ENCODE peak calls at places on chromosomes 1 and 21, in eight cellular contexts. G, X, U, J, R, T, L and I are unnamed samples.

GRCh38 chr21:22927469-22927868 is 1929.3 kb downstream of the NCAM2 start:
- DNase-seq in T (no peak), L (no peak), G (no peak), J (no peak), X (no peak), R (no peak), U (no peak), I (no peak)

GRCh38 chr1:157390646-157391045 is 161.7 kb downstream of the FCRL5 start:
- DNase-seq in L (no peak), R (no peak), J (no peak), X (no peak), U (no peak), G (peak), T (no peak), I (no peak)

GRCh38 chr1:99003911-99004269 is 771 bp downstream of the PLPPR5 start:
- DNase-seq in G (no peak), T (no peak), J (peak), R (peak), U (no peak), L (no peak), X (no peak), I (peak)

GRCh38 chr21:44737706-44738354 is 26.5 kb upstream of the TSPEAR start:
- DNase-seq in R (no peak), L (no peak), U (no peak), T (no peak), X (no peak), J (no peak), G (peak), I (no peak)

GRCh38 chr1:30527511-30528140 is 195.8 kb downstream of the MATN1 start:
- DNase-seq in L (peak), U (no peak), T (no peak), X (peak), G (no peak), R (no peak), J (no peak), I (peak)

GRCh38 chr1:222844108-222844779 is 29.4 kb downstream of the DISP1 start:
- DNase-seq in T (no peak), R (no peak), J (no peak), X (no peak), G (peak), U (no peak), L (no peak), I (no peak)

GRCh38 chr1:226640737-226641136 is 92.2 kb downstream of the STUM start:
- DNase-seq in R (no peak), J (peak), X (no peak), G (no peak), U (no peak), T (peak), L (peak), I (no peak)

GRCh38 chr1:218025454-218025853 is 259.6 kb upstream of the RRP15 start:
- DNase-seq in G (no peak), U (no peak), R (no peak), X (no peak), L (no peak), J (no peak), T (no peak), I (no peak)

GRCh38 chr1:54606096-54606989 is 17.0 kb downstream of the FAM151A start:
- DNase-seq in X (no peak), J (peak), G (no peak), R (no peak), U (peak), T (no peak), L (no peak), I (no peak)

GRCh38 chr1:86773331-86774288 is 69.2 kb downstream of the SH3GLB1 start:
- DNase-seq in L (no peak), T (no peak), R (no peak), G (no peak), U (no peak), J (no peak), X (no peak), I (no peak)
- H3K4me3 ChIP-seq in L (no peak), T (no peak), R (no peak), G (peak), U (no peak), J (no peak), X (no peak), I (peak)

GRCh38 chr1:224106568-224107281 is 7.2 kb upstream of the FBXO28 start:
- DNase-seq in J (no peak), X (no peak), G (peak), U (peak), L (peak), T (no peak), R (peak), I (peak)
- H3K4me3 ChIP-seq in J (no peak), X (no peak), G (no peak), U (no peak), L (no peak), T (no peak), R (peak), I (no peak)

GRCh38 chr1:19313961-19314882 is 2.1 kb downstream of the SLC66A1 start:
- DNase-seq in T (no peak), G (no peak), R (no peak), U (no peak), L (no peak), X (no peak), J (no peak), I (no peak)
- H3K4me3 ChIP-seq in T (no peak), G (no peak), R (no peak), U (no peak), L (no peak), X (no peak), J (no peak), I (no peak)

GRCh38 chr1:63157085-63157484 is 165.3 kb upstream of the FOXD3 start:
- DNase-seq in U (no peak), X (no peak), T (no peak), J (no peak), G (no peak), L (no peak), R (no peak), I (no peak)
- H3K4me3 ChIP-seq in U (no peak), X (no peak), T (no peak), J (no peak), G (no peak), L (no peak), R (no peak), I (no peak)

DNA sequence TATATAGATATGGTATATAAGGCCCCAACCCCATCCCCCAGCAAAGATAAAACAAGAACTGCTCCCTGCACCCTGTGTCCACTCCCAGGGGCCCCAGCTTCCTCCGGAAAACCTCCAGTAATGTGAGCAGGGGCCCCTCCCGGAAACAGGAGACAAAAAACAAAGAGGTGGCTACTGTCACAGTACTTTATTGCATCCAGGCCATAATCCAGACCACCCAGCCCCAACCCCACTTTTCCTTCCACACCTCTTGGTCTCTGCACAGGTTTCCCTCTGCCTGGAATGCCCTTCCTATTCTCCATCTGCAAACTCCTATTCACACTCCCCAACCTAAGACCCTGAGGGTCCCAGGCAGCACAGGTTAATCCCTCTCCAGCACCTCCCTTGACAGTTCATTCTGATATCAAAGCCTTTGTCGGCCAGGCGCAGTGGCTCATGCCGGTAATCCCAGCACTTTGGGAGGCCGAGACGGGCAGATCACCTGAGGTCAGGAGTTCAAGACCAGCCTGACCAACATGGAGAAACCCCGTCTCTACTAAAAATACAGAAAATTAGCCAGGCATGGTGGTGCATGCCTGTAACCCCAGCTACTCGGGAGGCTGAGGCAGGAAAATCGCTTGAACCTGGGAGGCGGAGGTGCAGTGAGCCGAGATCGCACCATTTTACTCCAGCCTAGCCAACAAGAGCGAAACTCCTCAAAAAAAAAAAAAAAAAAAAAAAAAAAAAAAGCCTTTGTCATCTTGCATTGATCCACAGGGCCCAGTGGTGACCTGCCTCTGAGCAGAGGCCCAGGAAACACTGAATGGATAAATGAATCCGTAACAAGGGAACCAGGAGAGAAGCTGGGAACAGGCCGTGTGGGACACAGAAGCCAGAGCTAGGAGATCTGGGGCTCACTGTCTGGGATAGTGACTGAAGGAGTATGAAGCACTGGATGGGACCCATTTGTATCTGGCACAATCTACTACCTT is 2.3 kb upstream of the AUNIP start:
- DNase-seq in J (peak), R (no peak), X (no peak), G (no peak), L (peak), U (peak), T (no peak), I (no peak)
- H3K4me3 ChIP-seq in J (no peak), R (no peak), X (no peak), G (no peak), L (no peak), U (no peak), T (no peak), I (no peak)

DNA sequence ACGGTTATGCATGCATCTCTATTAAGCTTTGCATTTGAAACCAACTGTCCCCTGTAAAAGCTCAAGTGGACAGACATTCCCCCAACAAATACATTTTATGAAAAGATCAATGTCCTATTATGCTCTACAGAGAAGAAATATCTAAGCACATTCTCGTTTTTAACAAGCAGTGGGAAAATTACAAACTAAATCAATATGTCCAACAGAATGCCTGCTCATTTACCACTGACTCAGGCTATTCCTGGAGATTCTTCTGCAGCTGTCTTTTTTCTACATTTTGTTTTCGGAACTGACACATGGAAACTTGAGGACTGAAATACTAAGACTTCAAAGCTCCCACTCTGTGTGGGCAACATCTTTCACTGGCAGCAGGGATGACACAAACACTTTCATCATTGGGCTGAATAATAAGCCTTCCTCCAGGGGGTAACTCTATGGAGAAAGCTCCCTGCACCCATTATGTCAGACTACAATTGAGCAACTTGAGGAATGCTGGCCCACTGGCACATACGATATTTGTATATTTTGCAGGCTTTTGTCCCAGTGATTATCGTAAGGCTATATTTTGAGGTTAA is 175.6 kb upstream of the NCAM2 start:
- DNase-seq in G (no peak), T (no peak), X (no peak), R (no peak), L (no peak), J (no peak), U (no peak), I (no peak)
- H3K4me3 ChIP-seq in G (no peak), T (no peak), X (no peak), R (no peak), L (no peak), J (no peak), U (no peak), I (no peak)

DNA sequence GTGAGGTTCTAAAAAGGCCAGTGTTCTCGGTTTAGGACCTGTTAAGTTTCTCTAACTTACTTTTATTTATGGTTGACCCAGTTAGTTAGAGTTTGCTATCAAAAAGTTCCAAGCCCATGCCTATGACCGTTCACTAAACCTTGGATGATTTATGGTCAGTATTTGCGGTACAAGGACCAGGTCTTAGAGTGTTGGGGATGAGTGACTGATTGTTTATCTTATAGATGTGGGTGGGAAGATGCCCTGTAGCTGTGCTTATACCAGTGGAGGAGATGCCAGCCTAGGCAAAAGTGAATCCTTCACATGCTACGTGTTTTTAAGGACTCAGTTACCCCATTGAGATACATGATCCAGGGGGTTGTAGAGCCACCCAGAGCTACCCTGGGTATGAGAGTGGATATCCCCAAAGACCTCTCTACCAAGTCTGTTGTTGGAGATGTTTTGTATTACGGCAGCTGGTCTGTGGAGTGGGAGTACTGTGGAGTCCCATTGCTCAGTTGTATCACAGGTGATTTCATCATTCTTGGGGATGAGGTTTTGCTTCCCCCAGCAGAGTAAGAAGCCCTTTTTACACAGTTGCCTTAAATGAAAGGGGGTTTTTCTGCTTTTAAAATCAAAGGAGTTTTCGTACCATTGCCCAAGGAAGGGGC is 2.1 kb downstream of the SLC22A15 start:
- DNase-seq in U (no peak), J (no peak), G (no peak), R (no peak), X (no peak), L (no peak), T (no peak), I (no peak)
- H3K4me3 ChIP-seq in U (no peak), J (peak), G (no peak), R (no peak), X (no peak), L (no peak), T (no peak), I (peak)

GRCh38 chr1:6447818-6448748 is 17.9 kb downstream of the TNFRSF25 start:
- DNase-seq in R (peak), T (peak), J (peak), U (peak), G (no peak), X (no peak), L (no peak), I (peak)

GRCh38 chr1:6446665-6447015 is 19.3 kb downstream of the TNFRSF25 start:
- DNase-seq in L (no peak), G (no peak), T (no peak), X (no peak), R (no peak), J (no peak), U (no peak), I (no peak)

GRCh38 chr1:6448749-6449631 is 17.0 kb downstream of the TNFRSF25 start:
- DNase-seq in G (no peak), L (no peak), J (peak), R (peak), T (peak), X (no peak), U (peak), I (peak)

GRCh38 chr1:6445062-6445763 is 20.6 kb downstream of the ESPN start:
- DNase-seq in G (peak), T (no peak), U (peak), X (no peak), R (peak), L (no peak), J (peak), I (peak)

DNA sequence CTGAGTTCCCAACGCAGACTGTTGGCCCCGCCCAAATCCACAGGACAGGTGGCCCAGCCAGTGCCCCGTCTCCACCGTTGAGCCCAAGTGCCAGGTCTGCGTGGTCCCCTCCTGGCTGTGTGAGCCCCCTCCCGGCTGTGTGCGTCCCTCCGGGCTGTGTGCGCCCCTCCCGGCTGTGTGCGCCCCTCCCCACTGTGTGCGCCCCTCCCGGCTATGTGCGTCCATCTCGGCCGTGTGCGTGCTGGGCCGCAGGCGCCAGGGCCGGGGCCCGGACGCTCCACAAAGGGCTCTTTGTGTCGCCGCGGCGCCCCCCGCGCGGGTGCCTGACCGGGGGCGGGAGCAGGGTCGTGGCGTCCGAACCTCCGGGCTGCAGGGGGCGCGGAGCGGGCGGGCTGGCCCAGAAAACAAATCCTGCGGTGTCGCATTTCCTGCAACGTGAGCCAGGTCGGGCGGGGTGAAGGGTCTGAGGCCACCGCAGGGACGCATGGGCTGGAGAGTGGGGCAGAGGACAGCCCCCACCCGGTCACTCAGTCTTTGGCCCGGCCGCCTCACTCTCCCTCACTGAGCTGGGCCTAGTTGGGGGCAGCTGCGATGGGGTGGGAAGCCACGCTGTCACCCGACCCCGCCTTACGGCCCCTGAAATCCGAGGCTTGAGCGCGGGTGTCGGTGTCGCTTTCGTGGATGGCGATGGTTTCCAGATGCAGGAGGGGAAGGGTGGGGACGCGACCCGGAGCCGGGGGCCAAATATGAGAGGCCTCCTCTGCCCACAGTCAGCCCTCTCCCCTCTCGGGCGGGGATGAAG is 18.8 kb downstream of the TNFRSF25 start:
- DNase-seq in J (peak), T (no peak), G (no peak), L (no peak), R (no peak), X (no peak), U (peak), I (peak)
- H3K4me3 ChIP-seq in J (no peak), T (no peak), G (no peak), L (no peak), R (peak), X (no peak), U (no peak), I (peak)